ENCODE peak calls at places on chromosomes 3 and 15, in six cellular contexts. Z is activated T-helper 1 cell treated with anti-CD3 and anti-CD28 coated beads, Interleukin-2, amount 50 U/mL, for 16 hours; T is CD4-positive, CD25-positive, alpha-beta regulatory T cell; C is SK-MEL-5; L is activated CD4-positive, alpha-beta T cell treated with anti-CD3 and anti-CD28 coated beads for 24 hours; B is H4. A is an unnamed sample.

GRCh38 chr15:78840661-78841060 is 29.4 kb upstream of the ADAMTS7 start:
- DNase-seq in L (no peak), Z (no peak), B (no peak), C (no peak), T (no peak), A (no peak)

GRCh38 chr3:23785097-23785645 is 20.6 kb upstream of the UBE2E1 start:
- DNase-seq in T (no peak), L (no peak), B (no peak), Z (no peak), C (no peak), A (no peak)

GRCh38 chr15:89442671-89443307 is 53.6 kb downstream of the RHCG start:
- DNase-seq in C (peak; percentile 70), L (peak; percentile 48), B (no peak), T (no peak), Z (no peak), A (peak; percentile 23)

GRCh38 chr3:145411605-145412004 is 749.4 kb downstream of the PLOD2 start:
- DNase-seq in C (no peak), B (peak; percentile 53), T (no peak), L (no peak), Z (no peak), A (no peak)

GRCh38 chr15:97998307-97999071 is 38.0 kb downstream of the ARRDC4 start:
- DNase-seq in L (no peak), Z (no peak), B (no peak), C (peak; percentile 14), T (no peak), A (no peak)

GRCh38 chr15:63915209-63915887 is 81.6 kb upstream of the HERC1 start:
- DNase-seq in L (no peak), T (no peak), B (no peak), Z (no peak), C (no peak), A (no peak)

GRCh38 chr3:180619723-180620122 is 17.8 kb downstream of the TTC14 start:
- DNase-seq in Z (no peak), T (no peak), L (no peak), B (no peak), C (no peak), A (no peak)

GRCh38 chr15:89958107-89958805 is 42.9 kb upstream of the ZNF710 start:
- DNase-seq in L (no peak), C (no peak), T (no peak), Z (no peak), B (no peak), A (no peak)

GRCh38 chr3:132435911-132436425 is 18.7 kb downstream of the DNAJC13 start:
- DNase-seq in L (no peak), Z (no peak), C (no peak), B (no peak), T (no peak), A (no peak)

GRCh38 chr3:88150771-88151170 is 1.0 kb downstream of the C3orf38 start:
- DNase-seq in B (no peak), Z (no peak), C (no peak), L (no peak), T (no peak), A (no peak)

GRCh38 chr3:125212096-125212508 is 446 bp downstream of the SLC12A8 start:
- DNase-seq in Z (no peak), T (no peak), C (no peak), L (no peak), B (no peak), A (no peak)

GRCh38 chr15:94094310-94094709 is 137.1 kb upstream of the MCTP2 start:
- DNase-seq in C (no peak), T (no peak), B (no peak), L (no peak), Z (no peak), A (no peak)

GRCh38 chr3:50637012-50637411 is 20.1 kb downstream of the MAPKAPK3 start:
- DNase-seq in T (no peak), L (no peak), Z (no peak), B (no peak), C (no peak), A (no peak)

GRCh38 chr3:58068126-58068809 is 60.0 kb downstream of the FLNB start:
- DNase-seq in C (no peak), B (no peak), T (no peak), L (no peak), Z (no peak), A (no peak)

GRCh38 chr3:81744366-81744765 is 17.1 kb downstream of the GBE1 start:
- DNase-seq in C (no peak), B (peak; percentile 79), Z (no peak), T (no peak), L (no peak), A (no peak)